ENCODE peak calls at places on chromosomes 4 and X, in nine cellular contexts. D, N, T, Y, E, A, W, V and L are unnamed samples. For H3K4me1, the result is how much of the 10 kb centered on the place peaks cover.

GRCh38 chr4:88866862-88867550 is 169.4 kb upstream of the NAP1L5 start:
- DNase-seq in E (no peak), A (peak), N (no peak), W (no peak), T (no peak), D (no peak), V (no peak), Y (no peak), L (no peak)

GRCh38 chr4:43619219-43619618 is 726.7 kb downstream of the GRXCR1 start:
- DNase-seq in Y (no peak), N (no peak), T (no peak), A (no peak), D (no peak), V (no peak), E (no peak), W (no peak), L (no peak)

GRCh38 chr4:146063143-146063542 is 112.4 kb upstream of the LSM6 start:
- DNase-seq in V (no peak), W (no peak), T (no peak), E (no peak), N (no peak), Y (no peak), D (no peak), A (no peak), L (no peak)

GRCh38 chr4:165294907-165295306 is 32.6 kb upstream of the MSMO1 start:
- DNase-seq in T (no peak), W (no peak), E (no peak), N (no peak), D (no peak), A (no peak), Y (no peak), V (no peak), L (peak)

GRCh38 chrX:111869639-111870034 is 6.3 kb upstream of the TRPC5OS start:
- DNase-seq in N (no peak), W (peak), T (no peak), D (peak), A (peak), Y (peak), V (peak), E (no peak), L (peak)

GRCh38 chr4:122665148-122665547 is 44.3 kb upstream of the IL21 start:
- DNase-seq in A (peak), E (no peak), W (no peak), T (no peak), V (no peak), Y (no peak), D (no peak), N (no peak), L (no peak)

GRCh38 chr4:102449751-102450352 is 51.3 kb upstream of the NFKB1 start:
- DNase-seq in T (no peak), W (peak), Y (peak), N (no peak), E (no peak), D (peak), V (peak), A (peak), L (peak)

GRCh38 chr4:38179690-38180299 is 219.6 kb downstream of the PTTG2 start:
- DNase-seq in D (peak), N (peak), V (peak), A (peak), T (peak), W (peak), E (peak), Y (peak), L (peak)

GRCh38 chr4:79652232-79652631 is 244.2 kb upstream of the GK2 start:
- DNase-seq in D (no peak), W (peak), N (no peak), V (no peak), A (peak), Y (peak), E (no peak), T (no peak), L (no peak)

GRCh38 chr4:150867148-150867547 is 147.9 kb downstream of the LRBA start:
- DNase-seq in W (peak), A (peak), D (peak), Y (peak), E (no peak), T (no peak), N (no peak), V (no peak), L (peak)

GRCh38 chr4:104879367-104879766 is 267.3 kb upstream of the TET2 start:
- DNase-seq in V (no peak), A (peak), W (no peak), Y (peak), E (no peak), T (no peak), N (no peak), D (no peak), L (peak)

GRCh38 chr4:5863461-5864113 is 29.3 kb downstream of the CRMP1 start:
- DNase-seq in A (peak), T (no peak), V (no peak), E (no peak), D (no peak), Y (peak), W (no peak), N (no peak), L (peak)

GRCh38 chrX:68443155-68443868 is 10.0 kb upstream of the OPHN1 start:
- DNase-seq in E (no peak), Y (peak), A (peak), T (no peak), W (no peak), N (peak), D (no peak), V (no peak), L (peak)

GRCh38 chrX:68650491-68650890 is 3.0 kb downstream of the STARD8 start:
- DNase-seq in V (no peak), N (no peak), A (peak), W (no peak), Y (peak), T (no peak), D (no peak), E (no peak), L (no peak)

GRCh38 chr4:53557601-53558000 is 33.7 kb downstream of the LNX1 start:
- DNase-seq in W (no peak), T (no peak), N (no peak), Y (no peak), D (no peak), A (peak), V (no peak), E (no peak), L (no peak)

GRCh38 chrX:93673869-93674271 is at the start of gene FAM133A:
- DNase-seq in Y (peak), V (no peak), W (no peak), E (no peak), N (no peak), A (peak), D (no peak), T (no peak), L (no peak)

GRCh38 chr4:114659386-114660008 is 60.9 kb downstream of the UGT8 start:
- DNase-seq in Y (peak), T (no peak), E (peak), W (peak), V (peak), D (peak), N (no peak), A (peak), L (peak)

GRCh38 chr4:121742794-121743193 is 22.2 kb downstream of the SMIM43 start:
- DNase-seq in A (no peak), W (no peak), E (no peak), D (no peak), V (no peak), T (no peak), Y (no peak), N (no peak), L (no peak)

GRCh38 chrX:21799767-21800166 is 39.6 kb upstream of the MBTPS2 start:
- DNase-seq in W (no peak), T (no peak), A (no peak), N (no peak), V (no peak), Y (no peak), E (no peak), D (no peak), L (no peak)

GRCh38 chr4:101284546-101284945 is 62.8 kb downstream of the PPP3CA start:
- DNase-seq in D (no peak), V (no peak), E (no peak), W (no peak), T (no peak), N (no peak), A (peak), Y (no peak), L (no peak)

GRCh38 chr4:186695392-186695791 is 28.3 kb downstream of the FAT1 start:
- DNase-seq in Y (no peak), E (no peak), T (no peak), V (no peak), D (no peak), W (no peak), N (no peak), A (no peak), L (no peak)

GRCh38 chr4:108804648-108805273 is 41.9 kb upstream of the ETNPPL start:
- DNase-seq in W (no peak), V (no peak), Y (no peak), E (no peak), T (no peak), D (no peak), N (no peak), A (no peak), L (no peak)

GRCh38 chr4:110751991-110752390 is 129.1 kb upstream of the PITX2 start:
- DNase-seq in Y (no peak), N (no peak), W (no peak), E (no peak), A (no peak), T (no peak), V (no peak), D (no peak), L (no peak)

GRCh38 chr4:548976-549375 is 27.1 kb downstream of the TMEM271 start:
- DNase-seq in E (no peak), N (no peak), W (no peak), D (no peak), Y (no peak), T (no peak), V (no peak), A (peak), L (no peak)

GRCh38 chr4:124276461-124276860 is 436.1 kb downstream of the ANKRD50 start:
- DNase-seq in N (no peak), W (no peak), D (no peak), E (no peak), T (no peak), A (peak), V (no peak), Y (peak), L (no peak)

GRCh38 chr4:160038560-160038959 is 935.7 kb downstream of the RAPGEF2 start:
- DNase-seq in T (no peak), N (no peak), D (no peak), Y (peak), W (no peak), V (no peak), E (no peak), A (no peak), L (no peak)

GRCh38 chr4:155529197-155529596 is 137.5 kb upstream of the GUCY1A1 start:
- DNase-seq in V (no peak), W (no peak), E (no peak), T (no peak), A (peak), N (no peak), D (peak), Y (no peak), L (peak)

GRCh38 chrX:131170148-131170547 is 112.0 kb downstream of the ARHGAP36 start:
- DNase-seq in N (no peak), E (no peak), Y (no peak), A (no peak), T (no peak), V (no peak), D (no peak), W (no peak), L (no peak)

GRCh38 chr4:131001371-131001770 is 1905.4 kb downstream of the C4orf33 start:
- DNase-seq in T (no peak), E (no peak), V (no peak), Y (peak), D (no peak), N (no peak), W (no peak), A (no peak), L (no peak)

GRCh38 chrX:50988649-50989048 is 78.1 kb downstream of the BMP15 start:
- DNase-seq in V (no peak), N (no peak), T (no peak), D (peak), W (peak), A (peak), E (no peak), Y (peak), L (peak)

GRCh38 chr4:10706236-10706635 is 21.7 kb upstream of the CLNK start:
- DNase-seq in W (peak), E (no peak), V (no peak), D (no peak), Y (peak), T (no peak), N (no peak), A (no peak), L (no peak)

GRCh38 chr4:17712166-17712565 is 69.3 kb downstream of the FAM184B start:
- DNase-seq in T (no peak), V (no peak), D (no peak), N (no peak), W (no peak), Y (no peak), A (no peak), E (no peak), L (no peak)

GRCh38 chr4:17707671-17708070 is 73.8 kb downstream of the FAM184B start:
- DNase-seq in E (no peak), N (no peak), V (no peak), A (no peak), Y (no peak), D (no peak), T (no peak), W (no peak), L (no peak)

GRCh38 chr4:17705107-17705506 is 76.3 kb downstream of the FAM184B start:
- DNase-seq in D (no peak), V (no peak), T (no peak), Y (no peak), A (no peak), N (no peak), E (no peak), W (no peak), L (no peak)

GRCh38 chr4:17709760-17710068 is 71.7 kb downstream of the FAM184B start:
- DNase-seq in E (no peak), W (no peak), Y (no peak), D (no peak), T (no peak), V (no peak), N (no peak), A (no peak), L (no peak)

DNA sequence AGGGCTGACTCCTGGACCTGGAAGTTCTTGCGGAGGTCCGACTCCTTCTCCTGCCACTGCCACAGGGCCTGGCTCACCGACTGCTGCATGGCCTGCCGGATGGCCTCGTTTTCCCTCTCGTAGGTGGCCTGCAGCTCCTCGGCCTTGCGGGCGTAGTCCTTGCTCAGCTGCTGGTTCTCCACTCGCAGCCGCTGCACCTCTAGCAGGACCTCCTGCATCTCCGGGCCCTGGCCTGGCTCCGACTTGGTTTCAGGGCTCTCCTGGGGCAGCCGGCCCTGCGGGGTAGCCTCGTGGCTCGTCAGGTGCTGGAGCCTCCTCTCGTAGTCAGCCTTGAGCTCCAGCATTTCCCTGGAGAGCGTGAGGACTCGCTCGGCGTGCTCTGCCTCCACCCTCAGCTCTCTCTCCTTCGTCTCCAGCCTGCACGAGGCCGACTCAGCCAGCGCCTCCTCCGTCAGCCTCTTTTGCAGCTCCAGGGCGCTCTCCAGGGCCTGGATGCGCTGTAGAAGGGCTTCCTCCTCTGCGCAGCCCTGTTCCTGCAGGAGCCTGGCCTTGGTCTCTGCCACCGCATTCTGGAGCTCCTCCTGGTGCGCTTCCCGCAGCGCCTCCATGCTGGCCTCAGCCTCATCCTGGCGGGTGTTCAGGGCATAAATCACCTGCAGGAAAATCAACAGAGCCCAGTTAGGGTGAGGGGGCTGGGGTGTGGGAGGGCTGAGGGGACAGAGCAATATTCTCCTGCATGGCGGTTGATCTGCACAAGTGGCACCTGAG is 72.2 kb downstream of the FAM184B start:
- DNase-seq in W (no peak), D (no peak), E (no peak), Y (no peak), N (no peak), T (no peak), V (no peak), A (no peak), L (no peak)
- H3K4me1 ChIP-seq in W (under half), D (under half), E (under half), Y (under half), N (under half), T (under half), V (under half), A (under half), L (under half)

GRCh38 chr4:184816962-184817361 is 8.8 kb downstream of the ACSL1 start:
- DNase-seq in A (no peak), W (no peak), E (no peak), T (no peak), D (no peak), Y (no peak), V (no peak), N (no peak), L (no peak)

GRCh38 chr4:184814686-184815045 is 11.1 kb downstream of the ACSL1 start:
- DNase-seq in W (no peak), Y (peak), N (no peak), A (peak), T (no peak), V (no peak), D (no peak), E (no peak), L (no peak)

GRCh38 chr4:184812651-184813181 is 13.1 kb downstream of the ACSL1 start:
- DNase-seq in N (no peak), W (no peak), D (no peak), V (no peak), E (no peak), T (no peak), A (peak), Y (no peak), L (no peak)

GRCh38 chr4:184817494-184818215 is 8.1 kb downstream of the ACSL1 start:
- DNase-seq in W (no peak), N (no peak), A (no peak), D (no peak), T (no peak), Y (no peak), V (no peak), E (no peak), L (no peak)

DNA sequence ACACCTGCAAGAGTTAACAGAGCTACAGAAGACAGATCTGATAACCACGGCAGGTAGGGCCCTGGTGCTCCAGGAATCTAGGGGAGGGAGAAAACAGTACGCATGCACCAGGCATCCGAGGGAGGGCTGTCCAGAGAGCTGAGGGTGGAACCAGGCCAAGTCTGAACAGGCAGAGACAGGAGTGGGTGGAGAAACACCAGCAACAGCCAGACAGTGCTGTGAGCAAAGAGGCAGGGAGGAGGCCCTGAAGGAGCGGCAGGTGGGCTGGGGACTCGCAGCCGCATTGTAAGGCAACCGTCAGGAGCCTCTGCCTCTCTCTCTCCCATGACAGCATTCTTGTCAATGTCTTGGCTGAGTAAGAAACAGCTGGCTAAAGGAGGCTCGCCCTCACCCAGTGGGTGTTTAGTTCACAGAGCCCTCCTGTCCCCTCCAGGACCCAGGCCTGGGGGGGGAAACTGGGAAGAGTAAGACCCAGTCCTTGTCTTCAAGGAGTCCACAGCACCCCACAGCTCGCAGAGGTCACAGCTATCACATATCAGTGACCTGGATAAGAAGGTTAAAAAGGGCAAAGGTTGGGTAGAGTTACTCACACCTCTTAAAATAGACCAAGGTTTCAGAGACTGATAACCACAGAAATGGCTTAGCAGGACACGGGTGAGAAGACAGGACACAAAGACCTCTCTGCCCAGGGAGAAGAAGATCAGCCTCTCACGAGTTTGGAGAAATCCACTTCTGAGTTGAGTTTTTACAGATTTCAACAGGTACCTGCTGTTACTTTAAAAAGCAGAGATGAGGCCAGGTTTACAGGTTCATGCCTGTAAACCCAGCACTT is 10.5 kb downstream of the ACSL1 start:
- DNase-seq in Y (peak), V (peak), N (peak), T (peak), E (peak), D (peak), A (peak), W (peak), L (no peak)
- H3K4me1 ChIP-seq in Y (under half), V (half or more), N (half or more), T (under half), E (under half), D (under half), A (under half), W (under half), L (under half)

GRCh38 chrX:1598021-1598875 is 6.8 kb downstream of the AKAP17A start:
- DNase-seq in W (no peak), N (peak), A (no peak), V (peak), Y (no peak), E (no peak), T (peak), D (no peak), L (no peak)

GRCh38 chrX:1593286-1594271 is 2.2 kb downstream of the AKAP17A start:
- DNase-seq in V (peak), T (peak), D (no peak), E (no peak), A (no peak), W (no peak), N (no peak), Y (no peak), L (no peak)

GRCh38 chrX:1597345-1598020 is 6.1 kb downstream of the AKAP17A start:
- DNase-seq in V (peak), E (no peak), Y (no peak), T (peak), N (peak), D (no peak), W (no peak), A (no peak), L (no peak)

GRCh38 chrX:1596676-1597344 is 5.4 kb downstream of the AKAP17A start:
- DNase-seq in Y (no peak), W (no peak), N (no peak), D (no peak), E (no peak), A (no peak), T (peak), V (peak), L (no peak)

DNA sequence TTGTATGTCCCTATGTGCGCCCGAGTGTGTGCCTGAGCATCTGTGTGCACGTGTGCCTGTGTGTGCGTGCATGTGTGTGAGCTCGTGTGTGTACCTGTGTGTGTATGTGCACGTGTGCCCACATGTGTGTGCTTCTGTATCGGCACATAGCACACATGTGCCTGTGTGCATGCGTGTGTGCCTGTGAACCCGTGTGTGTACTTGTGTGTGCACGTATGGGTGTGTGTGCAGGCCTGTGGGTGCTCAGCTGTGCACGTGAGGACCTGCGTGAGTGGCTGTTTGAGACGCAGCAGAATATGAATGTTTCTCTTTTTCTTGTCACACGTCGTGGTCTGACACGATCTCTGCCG is 4.3 kb downstream of the AKAP17A start:
- DNase-seq in Y (no peak), N (no peak), T (peak), A (no peak), W (no peak), E (no peak), D (no peak), V (peak), L (no peak)
- H3K4me1 ChIP-seq in Y (under half), N (under half), T (under half), A (under half), W (under half), E (under half), D (under half), V (under half), L (under half)

GRCh38 chr4:142703694-142704309 is 142.3 kb downstream of the INPP4B start:
- DNase-seq in E (no peak), N (no peak), Y (no peak), W (no peak), D (no peak), V (no peak), T (no peak), A (no peak), L (peak)

GRCh38 chr4:142707397-142707796 is 138.7 kb downstream of the INPP4B start:
- DNase-seq in N (no peak), Y (no peak), A (no peak), V (no peak), E (no peak), W (no peak), T (no peak), D (no peak), L (peak)

GRCh38 chr4:142708231-142708630 is 137.9 kb downstream of the INPP4B start:
- DNase-seq in N (no peak), A (no peak), E (no peak), D (no peak), V (no peak), W (no peak), Y (no peak), T (no peak), L (no peak)

GRCh38 chr4:142705820-142706219 is 140.3 kb downstream of the INPP4B start:
- DNase-seq in Y (no peak), W (no peak), N (no peak), A (peak), E (no peak), V (no peak), T (no peak), D (no peak), L (no peak)

GRCh38 chr4:142706381-142706780 is 139.7 kb downstream of the INPP4B start:
- DNase-seq in V (no peak), A (no peak), D (no peak), Y (no peak), T (no peak), N (no peak), W (no peak), E (no peak), L (no peak)
- H3K4me1 ChIP-seq in V (under half), A (under half), D (under half), Y (under half), T (under half), N (under half), W (under half), E (under half), L (half or more)